ENCODE peak calls at places on chromosomes 11 and 22, in nine cellular contexts. N is GM23248, J is HCT116, Y is neural progenitor cell, Z is GM23338, H is SK-N-SH, K is PC-3, B is MM.1S, P is hepatocyte. A is an unnamed sample. For H3K4me1, the result is how much of the 10 kb centered on the place peaks cover.

GRCh38 chr11:44936951-44937543 is 13.6 kb downstream of the TP53I11 start:
- DNase-seq in K (no peak), J (no peak), P (no peak), Z (no peak), B (no peak), N (no peak), H (no peak), Y (no peak), A (no peak)

GRCh38 chr11:43518407-43519165 is 159.9 kb downstream of the TTC17 start:
- DNase-seq in H (no peak), J (no peak), K (no peak), Z (no peak), B (no peak), N (peak), P (no peak), Y (no peak), A (no peak)

GRCh38 chr22:45876136-45877035 is 100.6 kb downstream of the WNT7B start:
- DNase-seq in Z (no peak), N (no peak), Y (no peak), P (no peak), B (no peak), J (no peak), H (no peak), K (no peak), A (no peak)

GRCh38 chr11:14617241-14618027 is 26.2 kb upstream of the PDE3B start:
- DNase-seq in B (no peak), Z (no peak), N (peak), P (peak), H (no peak), Y (no peak), J (no peak), K (no peak), A (no peak)

GRCh38 chr22:41603873-41604332 is 14.3 kb upstream of the PMM1 start:
- DNase-seq in Z (no peak), K (no peak), Y (no peak), B (peak), H (no peak), N (no peak), J (no peak), P (no peak), A (no peak)

GRCh38 chr11:28674432-28675076 is 566.4 kb downstream of the METTL15 start:
- DNase-seq in Z (peak), P (peak), Y (peak), B (no peak), N (peak), H (peak), J (peak), K (peak), A (peak)

GRCh38 chr11:95262994-95263764 is 32.2 kb upstream of the SESN3 start:
- DNase-seq in Z (no peak), H (no peak), J (no peak), Y (no peak), N (no peak), P (no peak), B (no peak), K (no peak), A (no peak)

GRCh38 chr11:35850191-35850590 is 93.7 kb upstream of the LDLRAD3 start:
- DNase-seq in Z (no peak), H (no peak), N (no peak), B (no peak), Y (no peak), K (no peak), P (no peak), J (no peak), A (no peak)

GRCh38 chr11:61358566-61358965 is 3.1 kb downstream of the CYB561A3 start:
- DNase-seq in H (no peak), K (no peak), Y (no peak), B (no peak), P (no peak), J (no peak), N (no peak), Z (no peak), A (no peak)

GRCh38 chr11:61357233-61357893 is 4.3 kb downstream of the CYB561A3 start:
- DNase-seq in N (no peak), Y (no peak), B (no peak), Z (no peak), P (no peak), K (no peak), H (no peak), J (no peak), A (peak)

GRCh38 chr11:61356701-61357100 is 5.0 kb downstream of the CYB561A3 start:
- DNase-seq in Z (no peak), Y (no peak), B (no peak), P (no peak), J (no peak), H (no peak), N (no peak), K (no peak), A (peak)

GRCh38 chr11:61359541-61359940 is 2.1 kb downstream of the CYB561A3 start:
- DNase-seq in J (no peak), K (no peak), Y (no peak), N (no peak), H (no peak), Z (no peak), P (peak), B (no peak), A (no peak)

DNA sequence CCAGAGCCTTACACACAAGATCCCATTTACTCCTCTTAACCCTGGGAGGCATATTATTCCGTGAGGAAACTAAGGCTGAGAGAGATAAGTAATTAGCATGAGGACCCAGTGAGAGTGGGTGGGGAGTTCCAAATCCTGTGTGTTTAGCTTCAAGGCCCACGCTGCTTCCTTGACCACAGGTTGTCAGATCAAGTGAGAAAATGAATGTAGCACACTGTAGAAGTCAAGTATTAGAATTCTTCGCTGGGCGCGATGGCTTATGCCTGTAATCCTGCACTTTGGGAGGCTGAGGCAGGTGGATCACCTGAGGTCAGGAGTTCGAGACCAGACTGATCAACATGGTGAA is 3.8 kb downstream of the CYB561A3 start:
- DNase-seq in J (no peak), N (no peak), K (no peak), B (no peak), P (no peak), H (no peak), Y (no peak), Z (no peak), A (no peak)
- TF ChIP-seq EZH2phosphoT487 in J (no peak), N (no peak), K (no peak), B (no peak), P (no peak), H (no peak), Y (no peak), Z (no peak), A (no peak)

GRCh38 chr11:19853901-19854300 is 141.3 kb downstream of the NAV2 start:
- DNase-seq in N (no peak), J (no peak), H (no peak), Y (no peak), K (no peak), P (no peak), Z (no peak), B (no peak), A (no peak)

GRCh38 chr11:19849947-19850593 is 137.4 kb downstream of the NAV2 start:
- DNase-seq in K (peak), J (no peak), P (no peak), B (no peak), Y (no peak), H (no peak), N (peak), Z (no peak), A (no peak)

GRCh38 chr11:19848219-19848618 is 135.6 kb downstream of the NAV2 start:
- DNase-seq in H (no peak), Y (peak), N (no peak), P (no peak), J (no peak), B (no peak), Z (peak), K (no peak), A (no peak)

GRCh38 chr11:19849107-19849789 is 136.6 kb downstream of the NAV2 start:
- DNase-seq in P (no peak), H (no peak), K (no peak), B (no peak), Y (no peak), Z (no peak), J (no peak), N (no peak), A (no peak)

DNA sequence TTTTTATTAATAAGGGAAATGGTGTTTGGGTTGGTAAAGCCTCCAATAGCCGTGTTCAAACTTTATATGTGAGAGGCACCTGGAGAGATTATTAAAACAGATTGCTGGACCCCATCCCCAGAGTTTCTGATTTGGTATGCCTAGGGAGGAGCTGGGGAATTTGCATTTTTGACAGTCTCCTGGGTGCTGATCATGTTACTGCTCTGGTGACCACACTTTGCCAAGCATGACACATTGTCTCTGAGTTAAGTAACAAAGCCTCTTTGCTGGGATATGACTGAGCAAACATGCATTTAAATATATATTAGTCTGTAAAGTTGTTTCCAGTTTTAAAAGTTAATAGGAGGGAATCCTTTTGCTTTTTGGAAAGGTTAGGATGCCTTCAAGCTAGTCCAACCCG is 140.4 kb downstream of the NAV2 start:
- DNase-seq in K (peak), P (no peak), N (peak), H (no peak), Y (no peak), Z (no peak), B (no peak), J (no peak), A (no peak)
- H3K4me1 ChIP-seq in K (under half), P (under half), N (under half), H (under half), Y (under half), Z (under half), B (under half), J (under half), A (under half)

GRCh38 chr11:12042215-12042676 is 33.8 kb upstream of the DKK3 start:
- DNase-seq in N (peak), B (no peak), J (peak), H (no peak), Z (peak), P (peak), K (peak), Y (no peak), A (no peak)
- TF ChIP-seq EZH2phosphoT487 in N (no peak), B (no peak), J (no peak), H (no peak), Z (no peak), P (no peak), K (no peak), Y (no peak), A (no peak)

GRCh38 chr22:23282986-23283385 is 102.7 kb downstream of the BCR start:
- DNase-seq in P (no peak), Y (no peak), N (no peak), H (no peak), B (no peak), Z (no peak), J (no peak), K (no peak), A (no peak)

GRCh38 chr22:23281053-23281405 is 100.7 kb downstream of the BCR start:
- DNase-seq in K (no peak), P (no peak), B (no peak), H (no peak), Z (no peak), Y (no peak), J (no peak), N (no peak), A (no peak)

GRCh38 chr22:23282516-23282915 is 102.2 kb downstream of the BCR start:
- DNase-seq in K (no peak), H (no peak), P (no peak), B (no peak), Z (no peak), Y (no peak), J (no peak), N (no peak), A (no peak)

GRCh38 chr22:23281406-23282088 is 101.2 kb downstream of the BCR start:
- DNase-seq in N (peak), H (peak), K (peak), P (peak), Y (peak), J (peak), Z (peak), B (peak), A (peak)

GRCh38 chr22:23282089-23282501 is 101.8 kb downstream of the BCR start:
- DNase-seq in H (no peak), J (peak), Y (no peak), N (peak), P (no peak), Z (no peak), K (peak), B (no peak), A (no peak)
- H3K4me1 ChIP-seq in H (under half), J (under half), Y (under half), N (under half), P (under half), Z (under half), K (under half), B (under half), A (under half)

DNA sequence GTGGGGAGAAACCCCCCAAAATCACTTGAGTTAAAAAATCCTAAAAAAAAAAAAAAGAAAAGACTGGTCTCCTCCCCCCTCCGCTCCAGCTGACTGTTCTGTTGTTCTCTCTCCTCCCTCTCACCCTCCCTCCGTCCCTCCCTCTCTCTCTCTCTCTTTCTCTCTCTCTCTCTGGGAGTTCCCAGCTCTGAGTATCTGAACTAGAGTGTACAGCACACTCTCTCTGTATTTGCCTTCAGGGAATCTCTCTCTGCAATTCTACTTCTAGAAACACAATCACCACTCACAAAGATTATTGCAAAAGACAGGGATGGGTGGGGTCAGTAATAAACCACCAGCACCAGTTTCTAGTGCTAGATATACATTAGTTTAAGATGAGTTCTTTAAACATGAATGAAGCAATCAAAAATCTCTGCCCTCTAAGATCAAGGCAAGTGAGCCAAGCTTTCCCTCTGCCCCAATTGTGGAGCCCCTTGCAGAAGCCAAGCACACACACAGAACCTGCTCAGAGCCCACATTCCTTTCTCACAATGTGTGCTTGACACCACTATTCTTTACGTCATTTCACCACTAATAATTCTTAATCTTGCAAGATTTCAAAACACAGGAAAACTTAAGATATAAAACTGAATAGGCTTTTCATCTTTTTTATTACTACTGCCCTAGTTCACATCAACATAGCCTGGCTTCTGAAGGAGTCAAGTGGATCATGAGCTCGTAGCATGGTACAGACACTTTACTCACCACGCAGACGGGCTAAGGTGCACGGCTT is 133.5 kb downstream of the RBFOX2 start:
- DNase-seq in K (peak), Z (no peak), H (peak), Y (peak), J (no peak), B (no peak), P (peak), N (peak), A (peak)
- TF ChIP-seq EZH2phosphoT487 in K (no peak), Z (no peak), H (no peak), Y (no peak), J (no peak), B (no peak), P (no peak), N (no peak), A (no peak)

GRCh38 chr11:48005133-48005532 is 24.8 kb downstream of the PTPRJ start:
- DNase-seq in Z (no peak), P (no peak), K (no peak), Y (no peak), H (no peak), J (no peak), N (peak), B (peak), A (no peak)
- H3K4me1 ChIP-seq in Z (under half), P (under half), K (under half), Y (under half), H (under half), J (under half), N (under half), B (under half), A (half or more)

GRCh38 chr11:131372243-131372930 is 2.0 kb downstream of the NTM start:
- DNase-seq in J (no peak), Y (no peak), B (no peak), Z (no peak), H (peak), N (no peak), P (no peak), K (no peak), A (no peak)

GRCh38 chr11:131370090-131370751 is at the start of gene NTM:
- DNase-seq in H (peak), Z (peak), B (peak), N (peak), K (no peak), J (no peak), P (peak), Y (peak), A (no peak)

GRCh38 chr11:131373326-131373725 is 2.9 kb downstream of the NTM start:
- DNase-seq in P (no peak), Z (peak), J (no peak), N (no peak), H (no peak), K (no peak), B (no peak), Y (peak), A (no peak)

GRCh38 chr11:131371791-131372104 is 1.3 kb downstream of the NTM start:
- DNase-seq in Z (no peak), Y (no peak), N (no peak), H (no peak), J (no peak), K (no peak), B (no peak), P (no peak), A (no peak)

GRCh38 chr11:131370901-131371790 is 731 bp downstream of the NTM start:
- DNase-seq in P (no peak), J (no peak), Z (no peak), Y (no peak), N (no peak), H (peak), K (no peak), B (no peak), A (no peak)
- TF ChIP-seq EZH2phosphoT487 in P (no peak), J (no peak), Z (no peak), Y (no peak), N (peak), H (no peak), K (no peak), B (no peak), A (no peak)

GRCh38 chr11:21783954-21784353 is 408.9 kb upstream of the ANO5 start:
- DNase-seq in Z (peak), N (no peak), P (no peak), B (no peak), H (no peak), K (no peak), Y (no peak), J (no peak), A (no peak)
- H3K4me1 ChIP-seq in Z (under half), N (under half), P (under half), B (under half), H (under half), K (under half), Y (under half), J (under half), A (under half)